ENCODE peak calls at places on chromosomes 2 and 18, in six cellular contexts. One of them, this sample, is unnamed.
A peak's percentile ranks its signal among the peaks of the same experiment; 100 is the strongest.

GRCh38 chr18:56982756-56983155 is 164.1 kb upstream of the BOD1L2 start:
- DNase-seq in psoas muscle: no peak
- DNase-seq in spleen: no peak
- DNase-seq in astrocyte of the cerebellum: no peak
- DNase-seq in AG10803: no peak
- DNase-seq in astrocyte of the spinal cord: no peak
- DNase-seq in this sample: no peak

GRCh38 chr2:189534854-189535253 is 45.7 kb downstream of the SLC40A1 start:
- DNase-seq in psoas muscle: no peak
- DNase-seq in spleen: no peak
- DNase-seq in astrocyte of the cerebellum: no peak
- DNase-seq in AG10803: peak; percentile 82
- DNase-seq in astrocyte of the spinal cord: peak; percentile 46
- DNase-seq in this sample: peak; percentile 66

GRCh38 chr2:240556553-240557100 is 1.2 kb downstream of the ANKMY1 start:
- DNase-seq in psoas muscle: peak; percentile 59
- DNase-seq in spleen: peak; percentile 89
- DNase-seq in astrocyte of the cerebellum: no peak
- DNase-seq in AG10803: peak; percentile 48
- DNase-seq in astrocyte of the spinal cord: no peak
- DNase-seq in this sample: peak; percentile 69

GRCh38 chr2:203733683-203734082 is 27.2 kb downstream of the CD28 start:
- DNase-seq in psoas muscle: no peak
- DNase-seq in spleen: no peak
- DNase-seq in astrocyte of the cerebellum: no peak
- DNase-seq in AG10803: no peak
- DNase-seq in astrocyte of the spinal cord: no peak
- DNase-seq in this sample: no peak

GRCh38 chr2:220814441-220814840 is 757.7 kb downstream of the EPHA4 start:
- DNase-seq in psoas muscle: no peak
- DNase-seq in spleen: no peak
- DNase-seq in astrocyte of the cerebellum: no peak
- DNase-seq in AG10803: no peak
- DNase-seq in astrocyte of the spinal cord: no peak
- DNase-seq in this sample: no peak

GRCh38 chr2:60337142-60337497 is 216.3 kb downstream of the BCL11A start:
- DNase-seq in psoas muscle: no peak
- DNase-seq in spleen: no peak
- DNase-seq in astrocyte of the cerebellum: no peak
- DNase-seq in AG10803: peak; percentile 9
- DNase-seq in astrocyte of the spinal cord: no peak
- DNase-seq in this sample: no peak

GRCh38 chr2:105911425-105911824 is 166.7 kb downstream of the NCK2 start:
- DNase-seq in psoas muscle: no peak
- DNase-seq in spleen: no peak
- DNase-seq in astrocyte of the cerebellum: no peak
- DNase-seq in AG10803: no peak
- DNase-seq in astrocyte of the spinal cord: no peak
- DNase-seq in this sample: no peak

GRCh38 chr2:31058096-31058843 is 80.0 kb downstream of the GALNT14 start:
- DNase-seq in psoas muscle: no peak
- DNase-seq in spleen: no peak
- DNase-seq in astrocyte of the cerebellum: no peak
- DNase-seq in AG10803: no peak
- DNase-seq in astrocyte of the spinal cord: no peak
- DNase-seq in this sample: no peak

GRCh38 chr2:234181128-234181527 is 130.6 kb downstream of the SPP2 start:
- DNase-seq in psoas muscle: no peak
- DNase-seq in spleen: no peak
- DNase-seq in astrocyte of the cerebellum: no peak
- DNase-seq in AG10803: no peak
- DNase-seq in astrocyte of the spinal cord: no peak
- DNase-seq in this sample: no peak

GRCh38 chr2:28437142-28437835 is 44.6 kb downstream of the FOSL2 start:
- DNase-seq in psoas muscle: peak; percentile 64
- DNase-seq in spleen: peak; percentile 65
- DNase-seq in astrocyte of the cerebellum: no peak
- DNase-seq in AG10803: peak; percentile 54
- DNase-seq in astrocyte of the spinal cord: no peak
- DNase-seq in this sample: no peak

GRCh38 chr18:59467497-59467896 is 108.4 kb upstream of the LMAN1 start:
- DNase-seq in psoas muscle: no peak
- DNase-seq in spleen: no peak
- DNase-seq in astrocyte of the cerebellum: no peak
- DNase-seq in AG10803: no peak
- DNase-seq in astrocyte of the spinal cord: no peak
- DNase-seq in this sample: no peak

GRCh38 chr18:58455318-58455950 is 173.5 kb downstream of the ALPK2 start:
- DNase-seq in psoas muscle: no peak
- DNase-seq in spleen: no peak
- DNase-seq in astrocyte of the cerebellum: no peak
- DNase-seq in AG10803: no peak
- DNase-seq in astrocyte of the spinal cord: no peak
- DNase-seq in this sample: no peak

GRCh38 chr2:157486596-157487270 is 42.8 kb upstream of the CYTIP start:
- DNase-seq in psoas muscle: no peak
- DNase-seq in spleen: no peak
- DNase-seq in astrocyte of the cerebellum: no peak
- DNase-seq in AG10803: peak; percentile 14
- DNase-seq in astrocyte of the spinal cord: no peak
- DNase-seq in this sample: peak; percentile 61

GRCh38 chr2:15117409-15118030 is 443.6 kb downstream of the NBAS start:
- DNase-seq in psoas muscle: no peak
- DNase-seq in spleen: no peak
- DNase-seq in astrocyte of the cerebellum: no peak
- DNase-seq in AG10803: no peak
- DNase-seq in astrocyte of the spinal cord: no peak
- DNase-seq in this sample: no peak

GRCh38 chr2:238277695-238278094 is 10.7 kb downstream of the PER2 start:
- DNase-seq in psoas muscle: peak; percentile 46
- DNase-seq in spleen: no peak
- DNase-seq in astrocyte of the cerebellum: no peak
- DNase-seq in AG10803: no peak
- DNase-seq in astrocyte of the spinal cord: no peak
- DNase-seq in this sample: no peak

GRCh38 chr2:47373747-47374146 is 29.2 kb upstream of the MSH2 start:
- DNase-seq in psoas muscle: no peak
- DNase-seq in spleen: no peak
- DNase-seq in astrocyte of the cerebellum: no peak
- DNase-seq in AG10803: no peak
- DNase-seq in astrocyte of the spinal cord: no peak
- DNase-seq in this sample: no peak

GRCh38 chr2:54394392-54394791 is 61.7 kb upstream of the SPTBN1 start:
- DNase-seq in psoas muscle: no peak
- DNase-seq in spleen: no peak
- DNase-seq in astrocyte of the cerebellum: no peak
- DNase-seq in AG10803: no peak
- DNase-seq in astrocyte of the spinal cord: no peak
- DNase-seq in this sample: no peak
- H3K4me3 ChIP-seq in psoas muscle: no peak overlapping the region
- H3K4me3 ChIP-seq in spleen: no peak overlapping the region
- H3K4me3 ChIP-seq in astrocyte of the cerebellum: no peak overlapping the region
- H3K4me3 ChIP-seq in AG10803: no peak overlapping the region
- H3K4me3 ChIP-seq in astrocyte of the spinal cord: no peak overlapping the region
- H3K4me3 ChIP-seq in this sample: no peak overlapping the region

GRCh38 chr2:55718165-55719008 is 24.7 kb upstream of the PNPT1 start:
- DNase-seq in psoas muscle: no peak
- DNase-seq in spleen: no peak
- DNase-seq in astrocyte of the cerebellum: peak; percentile 65
- DNase-seq in AG10803: peak; percentile 61
- DNase-seq in astrocyte of the spinal cord: peak; percentile 63
- DNase-seq in this sample: peak; percentile 41
- TF ChIP-seq CTCF in psoas muscle: peak; percentile 79
- TF ChIP-seq CTCF in spleen: peak; percentile 78
- TF ChIP-seq CTCF in astrocyte of the cerebellum: peak; percentile 74
- TF ChIP-seq CTCF in AG10803: peak; percentile 88
- TF ChIP-seq CTCF in astrocyte of the spinal cord: peak; percentile 76
- TF ChIP-seq CTCF in this sample: peak; percentile 74

GRCh38 chr2:97834610-97835009 is 121.2 kb downstream of the ZAP70 start:
- DNase-seq in psoas muscle: no peak
- DNase-seq in spleen: no peak
- DNase-seq in astrocyte of the cerebellum: no peak
- DNase-seq in AG10803: peak; percentile 4
- DNase-seq in astrocyte of the spinal cord: no peak
- DNase-seq in this sample: no peak

GRCh38 chr2:97844311-97844859 is 131.0 kb downstream of the ZAP70 start:
- DNase-seq in psoas muscle: no peak
- DNase-seq in spleen: no peak
- DNase-seq in astrocyte of the cerebellum: no peak
- DNase-seq in AG10803: no peak
- DNase-seq in astrocyte of the spinal cord: no peak
- DNase-seq in this sample: no peak

GRCh38 chr2:97845133-97845532 is 131.8 kb downstream of the ZAP70 start:
- DNase-seq in psoas muscle: no peak
- DNase-seq in spleen: no peak
- DNase-seq in astrocyte of the cerebellum: no peak
- DNase-seq in AG10803: no peak
- DNase-seq in astrocyte of the spinal cord: no peak
- DNase-seq in this sample: no peak

GRCh38 chr2:97845818-97846217 is 132.4 kb downstream of the ZAP70 start:
- DNase-seq in psoas muscle: no peak
- DNase-seq in spleen: no peak
- DNase-seq in astrocyte of the cerebellum: no peak
- DNase-seq in AG10803: no peak
- DNase-seq in astrocyte of the spinal cord: no peak
- DNase-seq in this sample: no peak

GRCh38 chr2:97840198-97840597 is 126.8 kb downstream of the ZAP70 start:
- DNase-seq in psoas muscle: no peak
- DNase-seq in spleen: peak; percentile 71
- DNase-seq in astrocyte of the cerebellum: no peak
- DNase-seq in AG10803: no peak
- DNase-seq in astrocyte of the spinal cord: no peak
- DNase-seq in this sample: no peak
- H3K4me3 ChIP-seq in psoas muscle: no peak overlapping the region
- H3K4me3 ChIP-seq in spleen: no peak overlapping the region
- H3K4me3 ChIP-seq in astrocyte of the cerebellum: no peak overlapping the region
- H3K4me3 ChIP-seq in AG10803: no peak overlapping the region
- H3K4me3 ChIP-seq in astrocyte of the spinal cord: no peak overlapping the region
- H3K4me3 ChIP-seq in this sample: no peak overlapping the region

GRCh38 chr2:96119389-96119751 is 3.0 kb upstream of the ADRA2B start:
- DNase-seq in psoas muscle: no peak
- DNase-seq in spleen: peak; percentile 50
- DNase-seq in astrocyte of the cerebellum: no peak
- DNase-seq in AG10803: no peak
- DNase-seq in astrocyte of the spinal cord: no peak
- DNase-seq in this sample: no peak
- TF ChIP-seq CTCF in psoas muscle: no peak
- TF ChIP-seq CTCF in spleen: no peak
- TF ChIP-seq CTCF in astrocyte of the cerebellum: no peak
- TF ChIP-seq CTCF in AG10803: no peak
- TF ChIP-seq CTCF in astrocyte of the spinal cord: no peak
- TF ChIP-seq CTCF in this sample: no peak

GRCh38 chr18:23133860-23134779 is 1.2 kb upstream of the CABLES1 start:
- DNase-seq in psoas muscle: no peak
- DNase-seq in spleen: no peak
- DNase-seq in astrocyte of the cerebellum: no peak
- DNase-seq in AG10803: no peak
- DNase-seq in astrocyte of the spinal cord: no peak
- DNase-seq in this sample: no peak
- H3K4me3 ChIP-seq in psoas muscle: no peak overlapping the region
- H3K4me3 ChIP-seq in spleen: no peak overlapping the region
- H3K4me3 ChIP-seq in astrocyte of the cerebellum: peak overlapping the region; percentile 82
- H3K4me3 ChIP-seq in AG10803: peak overlapping the region; percentile 69
- H3K4me3 ChIP-seq in astrocyte of the spinal cord: peak overlapping the region; percentile 71
- H3K4me3 ChIP-seq in this sample: no peak overlapping the region

GRCh38 chr2:119490106-119490505 is 34.2 kb downstream of the SCTR start:
- DNase-seq in psoas muscle: no peak
- DNase-seq in spleen: no peak
- DNase-seq in astrocyte of the cerebellum: no peak
- DNase-seq in AG10803: no peak
- DNase-seq in astrocyte of the spinal cord: no peak
- DNase-seq in this sample: no peak

GRCh38 chr2:119489232-119489952 is 34.9 kb downstream of the SCTR start:
- DNase-seq in psoas muscle: no peak
- DNase-seq in spleen: no peak
- DNase-seq in astrocyte of the cerebellum: no peak
- DNase-seq in AG10803: no peak
- DNase-seq in astrocyte of the spinal cord: no peak
- DNase-seq in this sample: no peak

GRCh38 chr2:119487434-119488244 is 36.6 kb downstream of the SCTR start:
- DNase-seq in psoas muscle: no peak
- DNase-seq in spleen: no peak
- DNase-seq in astrocyte of the cerebellum: no peak
- DNase-seq in AG10803: no peak
- DNase-seq in astrocyte of the spinal cord: no peak
- DNase-seq in this sample: no peak

GRCh38 chr2:119486886-119487285 is 37.4 kb downstream of the SCTR start:
- DNase-seq in psoas muscle: no peak
- DNase-seq in spleen: no peak
- DNase-seq in astrocyte of the cerebellum: no peak
- DNase-seq in AG10803: peak; percentile 6
- DNase-seq in astrocyte of the spinal cord: no peak
- DNase-seq in this sample: no peak

DNA sequence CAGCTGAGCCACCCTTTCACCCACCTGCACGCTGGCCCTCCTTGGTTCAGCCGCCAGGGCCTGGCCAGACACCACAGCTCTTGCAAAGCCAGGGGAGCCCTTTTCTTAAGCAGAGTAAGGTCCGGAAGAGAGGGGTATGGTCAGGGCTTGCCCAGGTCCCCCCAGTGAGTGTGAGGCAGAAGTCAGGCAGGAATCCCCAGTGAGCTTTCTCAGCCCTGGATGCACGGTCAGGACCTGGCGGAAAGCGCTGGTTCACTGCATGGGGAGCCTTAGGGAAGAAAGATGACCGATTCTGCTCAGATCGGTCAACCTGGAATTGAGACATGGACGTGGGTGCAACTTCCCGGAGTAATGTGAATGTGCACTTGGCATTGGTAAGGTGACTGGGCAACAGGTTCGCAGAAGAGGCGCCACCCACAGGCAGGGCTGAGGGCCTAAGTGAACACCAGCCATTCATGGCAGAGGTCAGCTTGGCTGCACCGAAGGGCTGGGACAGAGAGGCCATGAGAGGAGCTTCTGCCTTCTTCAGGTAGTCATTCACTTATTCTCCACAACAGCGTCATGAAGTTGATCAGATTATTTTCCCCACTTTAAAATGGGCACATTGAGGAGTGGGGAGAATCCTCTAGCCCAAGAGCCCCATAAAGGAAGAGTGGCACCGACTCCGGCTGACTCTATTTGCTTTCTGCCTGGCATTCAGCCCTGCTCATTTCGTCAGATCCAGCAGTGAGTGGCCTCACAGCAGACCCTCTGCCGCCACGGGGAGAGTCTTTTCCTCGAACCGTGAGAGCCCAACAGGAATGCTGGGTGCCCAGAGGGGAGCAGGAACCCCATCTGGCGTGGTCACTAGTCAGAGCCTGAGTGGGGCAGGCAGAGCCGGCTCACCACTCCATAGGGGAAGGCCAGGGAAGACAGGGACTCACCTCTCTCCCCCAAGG is 35.8 kb downstream of the SCTR start:
- DNase-seq in psoas muscle: no peak
- DNase-seq in spleen: no peak
- DNase-seq in astrocyte of the cerebellum: no peak
- DNase-seq in AG10803: no peak
- DNase-seq in astrocyte of the spinal cord: no peak
- DNase-seq in this sample: no peak
- TF ChIP-seq CTCF in psoas muscle: no peak
- TF ChIP-seq CTCF in spleen: no peak
- TF ChIP-seq CTCF in astrocyte of the cerebellum: no peak
- TF ChIP-seq CTCF in AG10803: no peak
- TF ChIP-seq CTCF in astrocyte of the spinal cord: no peak
- TF ChIP-seq CTCF in this sample: no peak

This sample was measured in foreskin fibroblast.